ENCODE peak calls at places on chromosomes 4 and X, in five cellular contexts. One of them, this sample, is unnamed.

GRCh38 chr4:106893395-106893881 is 142.7 kb downstream of the DKK2 start:
- DNase-seq in suprapubic skin: no peak
- DNase-seq in PC-3: no peak
- DNase-seq in tibial nerve: no peak
- DNase-seq in upper lobe of right lung: peak; percentile 40
- DNase-seq in this sample: no peak

GRCh38 chrX:41085105-41085882 is at the start of gene USP9X:
- DNase-seq in PC-3: peak; percentile 78
- DNase-seq in tibial nerve: peak; percentile 76
- DNase-seq in upper lobe of right lung: peak; percentile 93
- DNase-seq in suprapubic skin: peak; percentile 95
- DNase-seq in this sample: peak; percentile 85

GRCh38 chrX:30822068-30822671 is 66.9 kb downstream of the TAB3 start:
- DNase-seq in PC-3: peak; percentile 28
- DNase-seq in tibial nerve: no peak
- DNase-seq in upper lobe of right lung: no peak
- DNase-seq in suprapubic skin: no peak
- DNase-seq in this sample: no peak

GRCh38 chr4:140856692-140857091 is 100.5 kb upstream of the TBC1D9 start:
- DNase-seq in upper lobe of right lung: no peak
- DNase-seq in PC-3: peak; percentile 51
- DNase-seq in tibial nerve: no peak
- DNase-seq in suprapubic skin: no peak
- DNase-seq in this sample: no peak

GRCh38 chrX:16970977-16971376 is 24.5 kb downstream of the REPS2 start:
- DNase-seq in tibial nerve: no peak
- DNase-seq in PC-3: peak; percentile 17
- DNase-seq in upper lobe of right lung: no peak
- DNase-seq in suprapubic skin: no peak
- DNase-seq in this sample: no peak

GRCh38 chr4:10205223-10205622 is 88.6 kb upstream of the WDR1 start:
- DNase-seq in PC-3: peak; percentile 8
- DNase-seq in tibial nerve: no peak
- DNase-seq in upper lobe of right lung: no peak
- DNase-seq in suprapubic skin: no peak
- DNase-seq in this sample: no peak

GRCh38 chr4:121072080-121072835 is at the start of gene NDNF:
- DNase-seq in upper lobe of right lung: peak; percentile 87
- DNase-seq in PC-3: no peak
- DNase-seq in tibial nerve: peak; percentile 14
- DNase-seq in suprapubic skin: peak; percentile 60
- DNase-seq in this sample: peak; percentile 74

GRCh38 chrX:154401045-154401799 is 3.0 kb downstream of the RPL10 start:
- DNase-seq in upper lobe of right lung: no peak
- DNase-seq in PC-3: peak; percentile 30
- DNase-seq in tibial nerve: no peak
- DNase-seq in suprapubic skin: no peak
- DNase-seq in this sample: no peak

GRCh38 chr4:24686866-24687672 is 102.7 kb upstream of the DHX15 start:
- DNase-seq in PC-3: peak; percentile 54
- DNase-seq in upper lobe of right lung: peak; percentile 69
- DNase-seq in tibial nerve: peak; percentile 36
- DNase-seq in suprapubic skin: no peak
- DNase-seq in this sample: no peak

GRCh38 chrX:110318664-110318968 is 731 bp upstream of the AMMECR1 start:
- DNase-seq in tibial nerve: no peak
- DNase-seq in upper lobe of right lung: no peak
- DNase-seq in PC-3: peak; percentile 43
- DNase-seq in suprapubic skin: no peak
- DNase-seq in this sample: no peak

GRCh38 chrX:38172596-38172995 is 48.1 kb downstream of the SRPX start:
- DNase-seq in tibial nerve: no peak
- DNase-seq in suprapubic skin: no peak
- DNase-seq in upper lobe of right lung: no peak
- DNase-seq in PC-3: no peak
- DNase-seq in this sample: no peak

GRCh38 chrX:13506574-13506973 is 62.8 kb upstream of the EGFL6 start:
- DNase-seq in suprapubic skin: no peak
- DNase-seq in upper lobe of right lung: no peak
- DNase-seq in tibial nerve: no peak
- DNase-seq in PC-3: peak; percentile 62
- DNase-seq in this sample: no peak

GRCh38 chr4:69920874-69921273 is 10.0 kb upstream of the CSN1S1 start:
- DNase-seq in PC-3: no peak
- DNase-seq in tibial nerve: no peak
- DNase-seq in suprapubic skin: no peak
- DNase-seq in upper lobe of right lung: no peak
- DNase-seq in this sample: no peak

DNA sequence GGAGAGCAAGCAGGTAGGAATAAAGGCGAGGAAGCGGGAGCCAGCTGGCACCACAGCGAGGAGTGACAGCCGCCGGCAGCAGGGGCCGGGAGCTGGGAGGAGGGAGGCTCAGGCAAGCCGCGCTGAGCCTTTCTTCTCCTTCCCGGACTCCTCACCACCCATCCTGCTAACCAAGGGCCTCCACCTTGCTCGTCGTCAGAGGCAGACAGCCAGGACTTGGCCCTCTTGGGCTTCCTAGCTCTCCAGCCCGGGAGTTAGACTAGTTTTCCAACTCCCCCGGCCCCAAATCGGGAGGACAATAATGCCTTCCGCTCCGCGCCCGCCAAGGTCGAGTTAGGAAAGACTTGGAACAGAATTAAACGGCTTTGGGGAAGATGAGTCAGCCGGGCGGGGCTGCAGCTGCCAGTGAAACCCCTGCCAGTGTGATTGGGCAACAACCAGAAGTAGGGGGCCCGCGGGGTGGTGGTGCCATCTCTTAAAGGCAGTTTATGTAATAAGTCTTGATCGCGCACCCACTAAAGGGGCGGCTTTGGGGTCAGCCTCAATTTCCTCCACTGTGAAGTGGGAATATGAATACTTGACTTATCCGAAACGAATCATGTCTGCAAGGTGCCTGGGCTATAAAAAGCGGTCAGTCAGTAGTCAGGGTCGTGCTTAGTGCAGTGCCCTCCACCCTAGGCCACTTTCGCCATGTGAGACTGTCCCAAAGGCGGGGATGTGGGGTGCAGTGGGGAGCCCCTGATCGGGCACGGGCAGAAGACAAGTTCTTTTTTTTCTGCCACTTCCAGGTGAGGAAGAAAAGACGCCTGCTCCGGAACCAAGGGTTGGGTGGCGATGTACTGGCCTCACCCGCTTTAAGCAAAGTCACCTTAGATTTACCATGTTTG is 6.7 kb upstream of the HSD17B10 start:
- DNase-seq in upper lobe of right lung: peak; percentile 75
- DNase-seq in suprapubic skin: peak; percentile 92
- DNase-seq in tibial nerve: peak; percentile 59
- DNase-seq in PC-3: peak; percentile 72
- DNase-seq in this sample: peak; percentile 78
- H3K27ac ChIP-seq in upper lobe of right lung: peak overlapping the region; percentile 68
- H3K27ac ChIP-seq in suprapubic skin: peak overlapping the region; percentile 89
- H3K27ac ChIP-seq in tibial nerve: peak overlapping the region; percentile 65
- H3K27ac ChIP-seq in PC-3: peak overlapping the region; percentile 82
- H3K27ac ChIP-seq in this sample: peak overlapping the region; percentile 41

DNA sequence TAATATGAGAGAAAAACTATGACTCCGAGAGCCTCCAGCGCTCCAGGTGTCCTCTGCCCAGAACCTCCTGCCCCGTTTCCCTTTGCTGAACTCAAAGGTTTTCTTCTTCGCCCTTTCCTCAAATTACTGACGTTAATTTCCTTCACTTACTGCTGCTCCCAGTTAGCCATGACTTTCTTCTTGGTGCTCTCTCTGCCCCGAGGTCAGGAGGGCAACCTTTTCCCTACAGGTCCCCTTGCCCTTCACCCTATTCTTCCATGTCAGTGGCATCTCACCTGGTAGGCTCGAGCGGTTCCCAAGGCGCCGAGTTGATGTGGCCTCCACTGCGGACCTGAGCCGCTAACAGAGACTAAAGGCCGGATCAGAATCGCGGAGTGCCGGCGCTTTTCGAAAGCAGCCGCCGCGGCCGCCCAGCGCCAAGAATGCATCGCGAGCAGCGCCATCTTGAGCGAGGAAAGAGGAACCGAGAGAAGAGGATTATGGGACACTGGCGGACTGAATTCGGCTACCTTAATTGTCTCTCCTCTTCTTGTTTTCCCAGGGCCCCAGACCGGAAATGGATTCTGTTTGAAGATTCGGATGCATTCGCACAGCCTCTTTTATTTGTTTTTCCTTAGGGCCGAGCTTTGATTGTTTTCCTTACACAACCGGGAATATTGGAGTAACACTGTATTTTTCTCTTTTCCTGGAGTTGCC is at the start of gene ABCB7:
- DNase-seq in PC-3: peak; percentile 75
- DNase-seq in suprapubic skin: peak; percentile 67
- DNase-seq in tibial nerve: peak; percentile 13
- DNase-seq in upper lobe of right lung: peak; percentile 73
- DNase-seq in this sample: peak; percentile 34
- TF ChIP-seq CTCF in PC-3: no peak
- TF ChIP-seq CTCF in suprapubic skin: no peak
- TF ChIP-seq CTCF in tibial nerve: no peak
- TF ChIP-seq CTCF in upper lobe of right lung: no peak
- TF ChIP-seq CTCF in this sample: no peak

GRCh38 chr4:118389731-118390520 is 37.1 kb upstream of the PRSS12 start:
- DNase-seq in tibial nerve: no peak
- DNase-seq in PC-3: peak; percentile 32
- DNase-seq in suprapubic skin: no peak
- DNase-seq in upper lobe of right lung: no peak
- DNase-seq in this sample: no peak
- H3K27ac ChIP-seq in tibial nerve: no peak overlapping the region
- H3K27ac ChIP-seq in PC-3: no peak overlapping the region
- H3K27ac ChIP-seq in suprapubic skin: no peak overlapping the region
- H3K27ac ChIP-seq in upper lobe of right lung: no peak overlapping the region
- H3K27ac ChIP-seq in this sample: no peak overlapping the region

GRCh38 chrX:7706032-7706431 is 136.9 kb upstream of the VCX start:
- DNase-seq in upper lobe of right lung: no peak
- DNase-seq in tibial nerve: no peak
- DNase-seq in suprapubic skin: no peak
- DNase-seq in PC-3: peak; percentile 5
- DNase-seq in this sample: no peak
- TF ChIP-seq CTCF in upper lobe of right lung: peak; percentile 8
- TF ChIP-seq CTCF in tibial nerve: no peak
- TF ChIP-seq CTCF in suprapubic skin: no peak
- TF ChIP-seq CTCF in PC-3: peak; percentile 47
- TF ChIP-seq CTCF in this sample: no peak

GRCh38 chrX:1210844-1211243 is 1.6 kb downstream of the CRLF2 start:
- DNase-seq in PC-3: no peak
- DNase-seq in tibial nerve: no peak
- DNase-seq in suprapubic skin: no peak
- DNase-seq in upper lobe of right lung: no peak
- DNase-seq in this sample: no peak

GRCh38 chrX:1202251-1202650 is 10.2 kb downstream of the CRLF2 start:
- DNase-seq in PC-3: no peak
- DNase-seq in upper lobe of right lung: no peak
- DNase-seq in suprapubic skin: no peak
- DNase-seq in tibial nerve: no peak
- DNase-seq in this sample: no peak

GRCh38 chrX:1207496-1208025 is 4.9 kb downstream of the CRLF2 start:
- DNase-seq in tibial nerve: no peak
- DNase-seq in upper lobe of right lung: no peak
- DNase-seq in PC-3: no peak
- DNase-seq in suprapubic skin: no peak
- DNase-seq in this sample: no peak

GRCh38 chrX:1205681-1206611 is 6.5 kb downstream of the CRLF2 start:
- DNase-seq in tibial nerve: no peak
- DNase-seq in PC-3: peak; percentile 57
- DNase-seq in upper lobe of right lung: no peak
- DNase-seq in suprapubic skin: no peak
- DNase-seq in this sample: no peak
- H3K27ac ChIP-seq in tibial nerve: no peak overlapping the region
- H3K27ac ChIP-seq in PC-3: no peak overlapping the region
- H3K27ac ChIP-seq in upper lobe of right lung: no peak overlapping the region
- H3K27ac ChIP-seq in suprapubic skin: no peak overlapping the region
- H3K27ac ChIP-seq in this sample: no peak overlapping the region

GRCh38 chr4:23456864-23457263 is 433.0 kb downstream of the PPARGC1A start:
- DNase-seq in upper lobe of right lung: no peak
- DNase-seq in suprapubic skin: no peak
- DNase-seq in PC-3: no peak
- DNase-seq in tibial nerve: no peak
- DNase-seq in this sample: no peak

GRCh38 chr4:23458061-23458460 is 431.8 kb downstream of the PPARGC1A start:
- DNase-seq in suprapubic skin: no peak
- DNase-seq in PC-3: no peak
- DNase-seq in upper lobe of right lung: no peak
- DNase-seq in tibial nerve: no peak
- DNase-seq in this sample: no peak

DNA sequence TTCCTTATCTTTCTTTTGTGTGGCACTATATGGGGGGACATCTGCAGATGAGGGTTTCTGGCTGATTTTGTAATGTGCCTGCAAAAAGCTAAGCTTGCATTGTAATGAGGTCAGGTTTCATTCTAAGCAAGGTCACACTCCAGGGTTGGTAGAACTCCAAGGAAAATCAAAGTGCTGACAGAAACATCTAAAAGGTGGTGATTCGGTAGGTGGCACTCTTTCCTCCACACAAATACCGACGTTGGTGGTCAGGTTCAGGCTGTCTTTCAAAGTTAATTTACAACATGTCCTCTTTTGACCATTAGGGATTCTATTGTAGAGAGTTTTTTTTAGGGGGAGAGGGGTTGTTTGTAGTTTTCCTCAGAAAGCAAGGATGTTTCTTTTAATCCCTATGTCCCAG is 434.4 kb downstream of the PPARGC1A start:
- DNase-seq in PC-3: peak; percentile 15
- DNase-seq in tibial nerve: no peak
- DNase-seq in suprapubic skin: no peak
- DNase-seq in upper lobe of right lung: no peak
- DNase-seq in this sample: no peak
- TF ChIP-seq CTCF in PC-3: peak; percentile 27
- TF ChIP-seq CTCF in tibial nerve: no peak
- TF ChIP-seq CTCF in suprapubic skin: no peak
- TF ChIP-seq CTCF in upper lobe of right lung: no peak
- TF ChIP-seq CTCF in this sample: no peak

GRCh38 chrX:71514367-71515038 is 18.4 kb upstream of the OGT start:
- DNase-seq in upper lobe of right lung: no peak
- DNase-seq in PC-3: no peak
- DNase-seq in suprapubic skin: no peak
- DNase-seq in tibial nerve: no peak
- DNase-seq in this sample: no peak
- H3K27ac ChIP-seq in upper lobe of right lung: no peak overlapping the region
- H3K27ac ChIP-seq in PC-3: no peak overlapping the region
- H3K27ac ChIP-seq in suprapubic skin: no peak overlapping the region
- H3K27ac ChIP-seq in tibial nerve: no peak overlapping the region
- H3K27ac ChIP-seq in this sample: no peak overlapping the region

GRCh38 chrX:131821945-131822622 is 201.0 kb upstream of the STK26 start:
- DNase-seq in tibial nerve: no peak
- DNase-seq in upper lobe of right lung: no peak
- DNase-seq in suprapubic skin: peak; percentile 81
- DNase-seq in PC-3: no peak
- DNase-seq in this sample: no peak

GRCh38 chrX:131812847-131813825 is 210.0 kb upstream of the STK26 start:
- DNase-seq in tibial nerve: no peak
- DNase-seq in suprapubic skin: peak; percentile 86
- DNase-seq in PC-3: peak; percentile 21
- DNase-seq in upper lobe of right lung: no peak
- DNase-seq in this sample: no peak

GRCh38 chrX:131818297-131818936 is 204.7 kb upstream of the STK26 start:
- DNase-seq in tibial nerve: no peak
- DNase-seq in upper lobe of right lung: no peak
- DNase-seq in PC-3: peak; percentile 21
- DNase-seq in suprapubic skin: no peak
- DNase-seq in this sample: no peak

GRCh38 chrX:131816551-131817136 is 206.5 kb upstream of the STK26 start:
- DNase-seq in PC-3: peak; percentile 83
- DNase-seq in suprapubic skin: peak; percentile 84
- DNase-seq in upper lobe of right lung: no peak
- DNase-seq in tibial nerve: no peak
- DNase-seq in this sample: no peak
- TF ChIP-seq CTCF in PC-3: peak; percentile 71
- TF ChIP-seq CTCF in suprapubic skin: no peak
- TF ChIP-seq CTCF in upper lobe of right lung: peak; percentile 34
- TF ChIP-seq CTCF in tibial nerve: peak; percentile 85
- TF ChIP-seq CTCF in this sample: peak; percentile 37

This sample was measured in tibial artery.